ENCODE peak calls at places on chromosomes 12 and 14, in six cellular contexts. F is left ventricle myocardium superior; R is T1000; L is stimulated activated CD4-positive, alpha-beta T cell treated with anti-CD3 and anti-CD28 coated beads, Interleukin-1b, Interleukin-23, amount 100 ng/mL, for 1 hour; A is T-helper 2 cell; P is tibial nerve. Z is an unnamed sample.

GRCh38 chr12:108459106-108459505 is 56.0 kb upstream of the FICD start:
- DNase-seq in F (no peak), P (no peak), A (no peak), R (no peak), L (no peak), Z (no peak)

GRCh38 chr12:92277795-92278194 is 132.1 kb upstream of the BTG1 start:
- DNase-seq in A (no peak), P (no peak), L (no peak), R (no peak), F (no peak), Z (peak)

GRCh38 chr14:92492261-92492660 is 21.3 kb upstream of the RIN3 start:
- DNase-seq in L (no peak), P (peak), R (no peak), A (no peak), F (no peak), Z (no peak)

GRCh38 chr14:37497422-37497821 is 97.6 kb downstream of the FOXA1 start:
- DNase-seq in P (no peak), A (no peak), R (no peak), F (no peak), L (no peak), Z (no peak)

GRCh38 chr14:59133202-59133601 is 55.3 kb upstream of the DAAM1 start:
- DNase-seq in L (no peak), A (no peak), R (no peak), F (no peak), P (no peak), Z (no peak)

GRCh38 chr14:76348898-76349297 is 27.0 kb upstream of the ESRRB start:
- DNase-seq in F (no peak), R (peak), A (no peak), L (no peak), P (no peak), Z (no peak)

GRCh38 chr14:88297306-88297705 is 25.8 kb downstream of the KCNK10 start:
- DNase-seq in L (no peak), P (no peak), A (no peak), R (no peak), F (no peak), Z (no peak)

GRCh38 chr12:122422769-122423257 is 344 bp upstream of the CLIP1 start:
- DNase-seq in R (peak), F (no peak), A (peak), P (no peak), L (peak), Z (no peak)

GRCh38 chr14:102316048-102316745 is 3.3 kb upstream of the ZNF839 start:
- DNase-seq in L (no peak), F (no peak), A (no peak), R (no peak), P (peak), Z (no peak)